ENCODE peak calls at places on chromosome 20, in four cellular contexts. F is left ventricle myocardium inferior, B is Peyer's patch, C is PC-3. S is an unnamed sample.

GRCh38 chr20:10185741-10186558 is 32.7 kb upstream of the SNAP25 start:
- DNase-seq in F (no peak), B (no peak), C (peak), S (no peak)

GRCh38 chr20:38311100-38311499 is 7.1 kb downstream of the BPI start:
- DNase-seq in F (no peak), C (no peak), B (no peak), S (no peak)

GRCh38 chr20:58017237-58017969 is 211.1 kb downstream of the ANKRD60 start:
- DNase-seq in F (no peak), B (peak), C (peak), S (no peak)

GRCh38 chr20:38181207-38181693 is 16.2 kb upstream of the TGM2 start:
- DNase-seq in C (peak), B (peak), F (no peak), S (no peak)

GRCh38 chr20:3614509-3614908 is 48.7 kb downstream of the GFRA4 start:
- DNase-seq in F (no peak), B (no peak), C (peak), S (no peak)

GRCh38 chr20:8043687-8044278 is 24.2 kb upstream of the TMX4 start:
- DNase-seq in F (no peak), C (peak), B (peak), S (no peak)

GRCh38 chr20:60729119-60729900 is 522.8 kb upstream of the CDH4 start:
- DNase-seq in C (no peak), F (no peak), B (no peak), S (no peak)

GRCh38 chr20:55678126-55678525 is 327.2 kb downstream of the CBLN4 start:
- DNase-seq in B (no peak), C (no peak), F (no peak), S (no peak)

GRCh38 chr20:8844179-8844578 is 224.7 kb upstream of the PLCB4 start:
- DNase-seq in B (no peak), C (no peak), F (no peak), S (no peak)

GRCh38 chr20:19300395-19300794 is 88.0 kb downstream of the SLC24A3 start:
- DNase-seq in F (no peak), C (no peak), B (no peak), S (no peak)

GRCh38 chr20:58215116-58215515 is 13.3 kb downstream of the ANKRD60 start:
- DNase-seq in F (no peak), B (no peak), C (no peak), S (no peak)

GRCh38 chr20:17935186-17935585 is 33.4 kb downstream of the SNX5 start:
- DNase-seq in F (no peak), C (no peak), B (no peak), S (no peak)

GRCh38 chr20:59933296-59933848 is at the start of gene SYCP2:
- DNase-seq in F (peak), C (no peak), B (peak), S (no peak)

GRCh38 chr20:38141154-38141888 is 23.7 kb downstream of the TGM2 start:
- DNase-seq in B (no peak), C (no peak), F (no peak), S (no peak)

GRCh38 chr20:17731233-17731632 is 31.5 kb downstream of the BANF2 start:
- DNase-seq in C (no peak), B (peak), F (no peak), S (no peak)

GRCh38 chr20:7094438-7094997 is 327.0 kb downstream of the BMP2 start:
- DNase-seq in C (peak), B (peak), F (no peak), S (no peak)

GRCh38 chr20:8414611-8415274 is 282.7 kb downstream of the PLCB1 start:
- DNase-seq in F (no peak), B (no peak), C (peak), S (no peak)

GRCh38 chr20:57698191-57698866 is 11.5 kb downstream of the PMEPA1 start:
- DNase-seq in C (peak), B (peak), F (no peak), S (no peak)

GRCh38 chr20:49039854-49040253 is 6.3 kb upstream of the CSE1L start:
- DNase-seq in F (no peak), C (no peak), B (no peak), S (no peak)

GRCh38 chr20:49603209-49603627 is 35.3 kb upstream of the PTGIS start:
- DNase-seq in F (peak), C (peak), B (no peak), S (no peak)

GRCh38 chr20:21781446-21782075 is 76.1 kb downstream of the PAX1 start:
- DNase-seq in B (no peak), F (no peak), C (no peak), S (no peak)

GRCh38 chr20:32789896-32790750 is 27.9 kb downstream of the DNMT3B start:
- DNase-seq in B (peak), F (peak), C (peak), S (peak)

GRCh38 chr20:32793059-32793458 is 26.7 kb upstream of the MAPRE1 start:
- DNase-seq in B (no peak), F (no peak), C (no peak), S (no peak)

GRCh38 chr20:32790751-32791057 is 28.5 kb downstream of the DNMT3B start:
- DNase-seq in F (no peak), B (no peak), C (no peak), S (no peak)

GRCh38 chr20:32796383-32797159 is 23.2 kb upstream of the MAPRE1 start:
- DNase-seq in B (no peak), F (no peak), C (no peak), S (no peak)

DNA sequence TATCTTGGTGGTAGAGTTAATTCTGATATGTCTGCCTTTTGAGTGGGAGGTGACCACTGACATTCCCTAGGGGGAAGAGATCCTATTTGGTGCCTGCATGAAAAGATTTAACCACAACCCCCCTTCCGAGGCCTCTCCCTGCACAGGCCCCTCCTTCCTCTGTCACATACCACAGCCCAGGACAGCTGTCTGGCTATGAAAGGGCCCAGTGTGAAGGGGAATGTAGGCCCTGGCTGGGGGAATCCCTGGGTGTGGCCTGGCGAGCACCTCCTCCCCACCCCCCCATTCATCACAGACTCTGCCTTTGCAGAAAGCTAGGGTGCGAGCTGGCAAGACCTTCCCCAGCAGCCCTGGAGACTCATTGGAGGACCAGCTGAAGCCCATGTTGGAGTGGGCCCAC is 27.4 kb upstream of the MAPRE1 start:
- DNase-seq in B (no peak), C (no peak), F (no peak), S (no peak)
- H3K4me3 ChIP-seq in B (no peak), C (no peak), F (no peak), S (no peak)

DNA sequence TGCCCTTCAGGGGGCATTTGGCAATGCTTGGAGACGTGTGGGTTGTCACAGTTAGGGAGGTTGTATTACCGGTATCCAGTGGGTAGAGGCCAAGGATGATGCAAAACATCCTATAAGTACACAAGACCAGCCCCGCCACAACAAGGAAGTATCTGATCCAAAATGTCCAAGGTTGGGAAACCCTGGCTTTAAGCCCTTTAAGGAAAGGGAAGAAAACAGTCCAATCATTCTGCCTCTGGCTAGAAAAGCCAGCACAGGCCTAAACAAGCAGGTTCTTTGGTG is 3.6 kb upstream of the ZMYND8 start:
- DNase-seq in B (peak), C (peak), F (no peak), S (peak)
- H3K4me3 ChIP-seq in B (no peak), C (peak), F (peak), S (no peak)

GRCh38 chr20:61980647-61981583 is 84.8 kb downstream of the TAF4 start:
- DNase-seq in F (peak), B (no peak), C (peak), S (no peak)

GRCh38 chr20:61982240-61982950 is 83.3 kb downstream of the TAF4 start:
- DNase-seq in B (no peak), F (no peak), C (no peak), S (no peak)

GRCh38 chr20:61979090-61979489 is 86.6 kb downstream of the TAF4 start:
- DNase-seq in B (no peak), F (no peak), C (no peak), S (no peak)

GRCh38 chr20:61978491-61978890 is 87.2 kb downstream of the TAF4 start:
- DNase-seq in B (no peak), F (no peak), C (no peak), S (no peak)

GRCh38 chr20:61979701-61980635 is 85.7 kb downstream of the TAF4 start:
- DNase-seq in F (no peak), C (no peak), B (no peak), S (no peak)
- H3K4me3 ChIP-seq in F (no peak), C (no peak), B (no peak), S (no peak)

GRCh38 chr20:44581515-44581914 is 864 bp upstream of the PKIG start:
- DNase-seq in B (no peak), C (no peak), F (no peak), S (no peak)
- H3K4me3 ChIP-seq in B (no peak), C (no peak), F (peak), S (no peak)

GRCh38 chr20:24993337-24994185 is 1.0 kb upstream of the APMAP start:
- DNase-seq in B (no peak), F (no peak), C (peak), S (no peak)
- H3K4me3 ChIP-seq in B (peak), F (peak), C (peak), S (no peak)

DNA sequence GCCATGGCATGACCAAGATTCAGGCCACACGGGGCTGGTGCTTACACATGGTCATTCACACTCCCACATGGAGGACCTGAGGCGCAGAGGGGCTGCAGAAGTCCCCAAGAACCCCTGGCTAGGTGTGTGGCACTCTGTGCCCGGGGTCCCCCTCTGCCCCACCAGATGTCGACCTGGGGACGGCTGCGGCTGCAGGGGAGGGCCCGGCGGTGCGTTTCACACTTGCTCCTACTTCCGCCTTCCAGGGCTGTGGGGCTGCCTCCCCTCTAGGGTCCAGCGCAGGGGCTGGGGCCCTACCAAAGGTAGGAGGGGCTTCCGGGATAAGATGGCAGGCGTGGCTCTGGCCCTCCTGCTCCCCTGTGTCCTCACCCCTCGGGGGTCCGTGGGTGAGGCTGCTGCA is 81.1 kb upstream of the SLCO4A1 start:
- DNase-seq in C (no peak), F (no peak), B (no peak), S (no peak)
- H3K4me3 ChIP-seq in C (no peak), F (peak), B (no peak), S (no peak)

GRCh38 chr20:45467861-45468260 is 1.7 kb upstream of the WFDC2 start:
- DNase-seq in F (no peak), B (no peak), C (no peak), S (no peak)

GRCh38 chr20:45467172-45467571 is 2.4 kb upstream of the WFDC2 start:
- DNase-seq in C (no peak), F (no peak), B (no peak), S (no peak)

GRCh38 chr20:45469336-45470261 is at the start of gene WFDC2:
- DNase-seq in F (no peak), B (no peak), C (no peak), S (peak)

GRCh38 chr20:45470262-45470931 is 844 bp downstream of the WFDC2 start:
- DNase-seq in F (no peak), C (no peak), B (peak), S (peak)

DNA sequence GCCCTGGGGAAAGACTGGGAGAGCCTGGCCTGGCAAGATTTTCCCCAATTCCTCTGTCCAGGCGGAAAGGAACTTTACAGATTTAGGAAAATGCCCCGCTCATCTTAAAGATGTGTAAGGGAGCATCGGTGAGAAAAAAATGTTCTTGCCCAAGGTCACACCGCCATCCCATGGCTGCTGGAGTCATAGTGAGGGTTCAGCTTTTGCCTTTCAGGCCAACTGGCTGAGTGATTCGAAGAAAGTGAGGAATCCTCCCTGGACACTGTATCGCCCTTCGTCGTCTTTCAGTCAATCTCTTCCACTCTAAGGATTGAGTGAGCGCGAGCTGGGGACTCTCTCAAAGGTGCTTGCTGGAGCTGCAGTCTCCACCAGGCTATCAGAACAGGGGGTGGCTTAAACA is 1.4 kb downstream of the WFDC2 start:
- DNase-seq in B (no peak), F (no peak), C (no peak), S (no peak)
- H3K4me3 ChIP-seq in B (peak), F (peak), C (no peak), S (no peak)

DNA sequence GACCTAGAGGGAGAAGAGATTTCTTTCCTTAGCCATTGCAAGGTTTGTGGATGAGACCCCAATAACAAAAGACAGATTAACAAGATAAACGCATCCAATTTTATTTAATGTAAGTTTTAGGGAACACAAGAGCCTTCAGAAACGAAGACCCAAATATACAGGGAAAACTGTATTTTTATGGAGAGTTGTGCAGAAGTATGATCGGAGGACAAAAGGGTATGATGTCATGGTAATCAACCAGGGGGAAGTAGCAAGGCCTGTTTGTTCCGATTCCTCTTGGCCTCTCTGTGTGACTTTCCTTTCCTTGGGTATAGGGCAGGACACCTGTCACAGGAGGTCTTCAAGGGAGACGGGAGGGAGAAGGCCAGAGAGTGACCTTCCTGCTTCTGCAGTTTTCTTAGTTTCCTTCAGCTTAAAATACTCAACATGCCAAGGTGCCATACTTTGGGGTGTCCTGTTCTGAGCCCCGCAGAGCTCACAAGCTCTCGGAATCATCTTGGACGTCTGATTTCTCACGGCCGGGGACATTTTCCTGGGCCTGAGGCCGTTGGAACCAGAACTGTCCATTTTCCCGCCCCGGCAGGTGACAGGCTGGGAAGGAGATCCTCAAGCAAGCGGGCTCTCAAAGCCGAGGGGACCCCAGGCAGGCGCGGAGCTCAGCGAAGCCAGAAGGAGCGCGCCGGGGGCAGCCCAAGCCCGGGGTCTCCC is 21.7 kb downstream of the TMC2 start:
- DNase-seq in B (no peak), F (no peak), C (no peak), S (peak)
- H3K4me3 ChIP-seq in B (no peak), F (peak), C (no peak), S (no peak)

DNA sequence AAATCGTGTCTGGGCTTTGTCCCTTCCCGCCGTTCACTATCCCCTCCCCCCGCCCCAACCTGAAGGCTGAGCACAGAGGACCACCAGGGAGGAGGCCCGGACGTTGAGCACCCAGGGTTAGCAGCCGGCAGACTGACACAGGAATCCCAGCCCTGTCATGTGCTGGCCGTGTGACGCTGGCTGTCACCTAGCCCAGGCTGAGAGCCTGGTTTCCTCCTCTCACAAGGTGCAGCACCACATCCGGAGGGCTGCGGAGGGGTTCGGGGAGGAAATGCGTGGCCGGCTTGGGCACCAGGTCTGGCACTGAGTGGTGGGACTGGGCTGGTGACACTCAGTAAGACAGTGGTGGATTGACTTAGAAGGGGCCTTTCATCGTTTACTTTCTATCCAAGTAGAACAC is 4.6 kb upstream of the LSM14B start:
- DNase-seq in B (peak), C (no peak), F (peak), S (no peak)
- H3K4me3 ChIP-seq in B (no peak), C (no peak), F (peak), S (no peak)

GRCh38 chr20:54167909-54168872 is 5.6 kb downstream of the CYP24A1 start:
- DNase-seq in C (peak), B (no peak), F (no peak), S (no peak)

GRCh38 chr20:54170963-54171362 is 2.8 kb downstream of the CYP24A1 start:
- DNase-seq in C (no peak), B (no peak), F (no peak), S (no peak)

GRCh38 chr20:54170026-54170471 is 3.7 kb downstream of the CYP24A1 start:
- DNase-seq in B (no peak), C (no peak), F (no peak), S (no peak)

GRCh38 chr20:54166987-54167662 is 6.7 kb downstream of the CYP24A1 start:
- DNase-seq in F (no peak), C (no peak), B (no peak), S (no peak)

DNA sequence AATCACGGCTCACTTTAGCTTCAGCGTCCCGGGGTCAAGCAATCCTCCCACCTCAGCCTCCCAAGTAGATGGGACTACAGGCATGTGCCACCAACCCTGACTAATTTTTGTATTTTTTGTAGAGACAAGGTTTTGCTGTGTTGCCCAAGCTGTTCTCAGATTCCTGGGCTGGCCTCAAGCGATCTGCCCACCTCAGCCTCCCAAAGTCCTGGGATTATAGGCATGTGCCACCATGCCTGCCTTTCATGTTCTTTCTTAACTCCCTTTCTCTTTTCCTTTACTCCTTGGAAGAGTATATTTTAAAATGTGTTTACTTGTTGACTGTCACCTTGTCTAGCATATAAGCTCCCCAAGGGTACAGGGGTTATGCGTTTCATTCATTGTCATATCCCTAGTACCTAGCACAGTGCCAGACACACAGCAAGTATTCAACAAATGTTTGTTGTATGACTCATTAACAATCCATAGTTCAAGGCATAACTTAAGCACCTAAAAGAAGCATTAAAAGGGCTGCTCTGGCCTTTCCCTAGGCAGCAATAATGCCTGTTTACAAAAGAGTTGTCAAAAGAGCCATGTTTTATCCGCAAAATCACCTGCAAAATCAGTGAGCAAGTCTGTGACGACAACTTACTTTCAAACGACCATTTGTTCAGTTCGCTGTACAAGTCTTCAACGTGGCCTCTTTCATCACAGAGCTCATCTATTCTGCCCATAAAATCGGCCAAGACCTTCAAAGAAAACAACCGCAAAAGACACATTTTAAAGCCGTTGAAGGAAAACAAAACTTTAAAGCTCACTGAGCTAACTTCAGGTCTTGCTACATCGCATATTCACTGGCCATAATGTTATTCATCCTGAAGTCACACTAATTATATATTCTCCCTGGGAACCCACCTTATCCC is 4.6 kb downstream of the CYP24A1 start:
- DNase-seq in B (no peak), F (no peak), C (peak), S (no peak)
- H3K4me3 ChIP-seq in B (no peak), F (no peak), C (peak), S (no peak)

S was measured in lung.